ENCODE peak calls at places on chromosomes 16 and 17, in eight cellular contexts. H is Peyer's patch, L is left lung, N is cardiac muscle cell, Q is prostate gland, M is mucosa of descending colon, T is ascending aorta, F is IMR-90. J is an unnamed sample.

GRCh38 chr16:28292731-28293588 is 635 bp downstream of the SBK1 start:
- DNase-seq in T (no peak), H (no peak), M (peak; percentile 40), Q (peak; percentile 32), F (no peak), L (no peak), N (peak; percentile 57), J (no peak)

GRCh38 chr17:51461578-51462004 is 201.2 kb downstream of the UTP18 start:
- DNase-seq in F (peak; percentile 23), M (peak; percentile 54), H (no peak), Q (peak; percentile 14), N (peak; percentile 49), T (no peak), L (peak; percentile 80), J (peak; percentile 21)

GRCh38 chr17:59668816-59669215 is 38.4 kb downstream of the PTRH2 start:
- DNase-seq in N (no peak), H (no peak), T (no peak), Q (no peak), L (no peak), F (peak; percentile 97), M (no peak), J (peak; percentile 82)

GRCh38 chr17:8188408-8188839 is 1.6 kb downstream of the BORCS6 start:
- DNase-seq in M (peak; percentile 57), H (peak; percentile 35), N (no peak), F (no peak), L (no peak), T (no peak), Q (no peak), J (no peak)

GRCh38 chr16:64983983-64984382 is 137.9 kb downstream of the CDH11 start:
- DNase-seq in T (no peak), Q (no peak), L (no peak), N (peak; percentile 87), M (no peak), H (no peak), F (peak; percentile 89), J (peak; percentile 66)

GRCh38 chr16:85783441-85783840 is 15.9 kb downstream of the EMC8 start:
- DNase-seq in F (no peak), M (no peak), L (no peak), H (no peak), N (no peak), Q (no peak), T (no peak), J (no peak)

GRCh38 chr17:49388290-49388640 is 26.2 kb upstream of the ZNF652 start:
- DNase-seq in M (no peak), F (no peak), H (peak; percentile 65), N (no peak), Q (no peak), L (no peak), T (no peak), J (no peak)

GRCh38 chr16:57643166-57643813 is 14.9 kb downstream of the ADGRG1 start:
- DNase-seq in Q (no peak), T (no peak), M (no peak), N (no peak), F (peak; percentile 70), L (no peak), H (no peak), J (no peak)

GRCh38 chr17:73759324-73760185 is 115.3 kb upstream of the SDK2 start:
- DNase-seq in M (no peak), H (no peak), N (no peak), T (no peak), L (peak; percentile 37), F (no peak), Q (no peak), J (no peak)

GRCh38 chr16:56072096-56072495 is 119.2 kb upstream of the GNAO1 start:
- DNase-seq in M (no peak), F (no peak), H (no peak), N (no peak), Q (no peak), T (no peak), L (peak; percentile 40), J (no peak)

GRCh38 chr17:44247346-44248219 is 20.4 kb downstream of the SLC4A1 start:
- DNase-seq in F (no peak), T (no peak), Q (no peak), N (no peak), L (no peak), H (no peak), M (no peak), J (no peak)

GRCh38 chr17:40562841-40563370 is 2.4 kb downstream of the CCR7 start:
- DNase-seq in T (no peak), F (no peak), H (no peak), M (no peak), L (no peak), N (no peak), Q (no peak), J (no peak)

GRCh38 chr16:165539-166374 is at the start of gene HBM:
- DNase-seq in T (no peak), Q (no peak), F (no peak), M (peak; percentile 8), N (no peak), H (no peak), L (peak; percentile 67), J (no peak)

GRCh38 chr17:72922223-72922622 is 170.3 kb downstream of the SLC39A11 start:
- DNase-seq in H (no peak), N (no peak), L (no peak), M (no peak), Q (no peak), T (no peak), F (no peak), J (no peak)

GRCh38 chr17:41537990-41538389 is 9.9 kb upstream of the KRT19 start:
- DNase-seq in M (no peak), L (no peak), N (no peak), F (peak; percentile 20), Q (no peak), T (no peak), H (no peak), J (peak; percentile 79)

GRCh38 chr16:49346459-49346858 is 27.1 kb upstream of the C16orf78 start:
- DNase-seq in M (no peak), N (no peak), H (no peak), F (no peak), L (no peak), Q (no peak), T (no peak), J (no peak)

DNA sequence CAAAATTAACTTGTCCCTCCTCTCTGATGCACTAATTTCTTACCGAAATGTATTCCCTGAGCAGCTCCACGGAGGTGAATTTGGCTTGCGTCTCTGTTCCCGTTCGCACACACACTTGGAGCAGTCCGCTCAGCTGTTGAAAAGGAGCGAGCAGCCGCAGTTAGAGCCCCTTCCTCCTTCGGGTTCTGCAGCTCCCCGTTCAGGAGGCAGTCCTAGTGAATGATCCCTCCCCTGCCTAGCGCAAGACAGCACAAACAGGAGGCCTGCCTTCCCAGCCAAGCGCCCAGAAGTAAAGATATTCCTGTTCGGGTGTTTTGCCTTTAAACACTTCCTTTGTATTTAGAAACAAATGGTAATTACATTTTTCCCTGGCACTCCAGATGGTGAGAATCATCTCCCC is 64.7 kb downstream of the ABCC12 start:
- DNase-seq in F (no peak), M (no peak), H (no peak), T (no peak), N (no peak), Q (no peak), L (no peak), J (no peak)
- H3K4me3 ChIP-seq in F (no peak overlapping the region), M (no peak overlapping the region), H (no peak overlapping the region), T (no peak overlapping the region), N (no peak overlapping the region), Q (no peak overlapping the region), L (no peak overlapping the region), J (no peak overlapping the region)

GRCh38 chr16:4350787-4351659 is at the start of gene PAM16:
- DNase-seq in T (peak; percentile 79), M (peak; percentile 99), N (peak; percentile 98), Q (peak; percentile 92), H (peak; percentile 97), L (peak; percentile 99), F (peak; percentile 91), J (peak; percentile 81)

GRCh38 chr16:4351880-4352279 is 759 bp upstream of the PAM16 start:
- DNase-seq in Q (no peak), T (no peak), N (no peak), H (no peak), F (peak; percentile 57), M (no peak), L (no peak), J (peak; percentile 32)

GRCh38 chr16:4349332-4349731 is 1.8 kb downstream of the PAM16 start:
- DNase-seq in N (no peak), F (no peak), M (no peak), Q (no peak), T (no peak), H (no peak), L (no peak), J (no peak)

GRCh38 chr16:4347765-4348509 is 3.2 kb downstream of the PAM16 start:
- DNase-seq in L (no peak), Q (no peak), M (no peak), T (no peak), N (peak; percentile 41), H (no peak), F (no peak), J (no peak)

DNA sequence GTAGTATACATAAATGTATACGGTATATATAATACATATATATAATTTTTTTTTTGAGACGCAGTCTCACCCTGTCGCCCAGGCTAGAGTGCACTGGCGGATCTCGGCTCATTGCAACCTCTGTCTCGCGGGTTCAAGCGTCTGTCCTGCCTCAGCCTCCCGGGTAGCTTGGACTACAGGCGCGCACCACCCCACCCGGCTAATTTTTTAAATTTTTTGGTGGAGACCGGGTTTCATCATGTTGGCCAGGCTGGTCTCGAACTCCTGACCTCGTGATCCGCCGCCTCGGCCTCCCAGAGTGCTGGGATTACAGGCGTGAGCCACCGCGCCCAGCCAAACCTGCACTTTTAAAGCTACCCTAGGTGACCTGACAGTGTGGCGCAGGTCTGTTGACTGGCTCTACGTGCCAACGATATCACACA is 745 bp downstream of the PAM16 start:
- DNase-seq in M (no peak), T (no peak), Q (no peak), N (no peak), H (no peak), L (no peak), F (no peak), J (no peak)
- TF ChIP-seq CTCF in M (no peak), T (no peak), Q (no peak), N (no peak), H (no peak), L (no peak), F (no peak), J (no peak)

DNA sequence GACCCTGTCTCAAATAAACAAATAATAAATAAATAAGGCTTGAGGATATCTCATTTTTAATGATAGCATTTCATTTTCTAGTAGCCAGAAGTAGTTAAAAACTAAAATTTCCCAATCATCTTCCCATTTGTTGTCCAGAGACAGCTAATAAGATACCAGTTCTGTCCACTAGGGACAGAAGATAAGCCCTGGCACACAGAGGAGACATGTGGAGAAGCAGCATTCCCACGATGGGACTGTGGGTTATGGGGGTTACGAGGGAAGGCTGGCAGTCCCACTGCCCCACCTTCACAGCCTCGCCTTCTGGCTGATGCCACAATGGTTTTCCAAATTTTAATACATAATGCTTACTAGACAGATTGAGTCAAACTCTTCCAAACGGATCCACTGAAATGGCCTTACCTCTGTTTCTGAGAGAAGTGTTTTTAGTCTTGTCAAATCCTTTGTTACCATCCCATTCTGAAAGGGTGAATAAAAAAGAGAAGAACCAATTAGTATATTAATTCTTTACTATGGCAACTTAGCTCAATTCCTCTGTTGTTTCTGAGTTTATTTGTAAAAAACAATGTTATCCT is 44.2 kb downstream of the HELZ start:
- DNase-seq in M (no peak), T (no peak), F (no peak), L (no peak), H (no peak), Q (no peak), N (no peak), J (peak; percentile 22)
- H3K36me3 ChIP-seq in M (no peaks in the 10 kb centered on the region), T (peaks cover 16% of the 10 kb centered on the region), F (peaks cover 23% of the 10 kb centered on the region), L (peaks cover 45% of the 10 kb centered on the region), H (no peaks in the 10 kb centered on the region), Q (no peaks in the 10 kb centered on the region), N (peaks cover 15% of the 10 kb centered on the region), J (peaks cover 7% of the 10 kb centered on the region)

GRCh38 chr17:31488264-31488981 is 96.9 kb downstream of the RAB11FIP4 start:
- DNase-seq in F (no peak), M (peak; percentile 74), Q (no peak), T (no peak), H (peak; percentile 50), N (no peak), L (peak; percentile 87), J (no peak)
- H3K4me3 ChIP-seq in F (peak overlapping the region; percentile 34), M (peak overlapping the region; percentile 42), Q (peak overlapping the region; percentile 49), T (peak overlapping the region; percentile 75), H (peak overlapping the region; percentile 74), N (peak overlapping the region; percentile 52), L (peak overlapping the region; percentile 47), J (peak overlapping the region; percentile 78)